ENCODE peak calls at places on chromosomes 2 and 18, in ten cellular contexts. N is CD4-positive, CD25-positive, alpha-beta regulatory T cell; H is posterior vena cava; J is renal cortical epithelial cell; W is effector memory CD8-positive, alpha-beta T cell; U is T-helper 1 cell; Y is omental fat pad; P is GM19239; R is GM20000; L is ELR. M is an unnamed sample.

GRCh38 chr2:84435331-84436081 is 23.6 kb downstream of the SUCLG1 start:
- DNase-seq in N (no peak), H (no peak), J (peak), W (no peak), U (no peak), Y (no peak), P (no peak), R (no peak), L (peak), M (peak)

GRCh38 chr2:36481709-36482108 is 116.3 kb downstream of the FEZ2 start:
- DNase-seq in N (no peak), H (no peak), J (no peak), W (no peak), U (no peak), Y (no peak), P (no peak), R (no peak), L (no peak), M (no peak)

GRCh38 chr18:79572848-79573451 is 106.7 kb upstream of the CTDP1 start:
- DNase-seq in N (no peak), H (peak), J (no peak), W (no peak), U (no peak), Y (peak), P (no peak), R (no peak), L (no peak), M (no peak)

GRCh38 chr18:55586841-55587240 is 1.2 kb downstream of the TCF4 start:
- DNase-seq in N (no peak), H (no peak), J (peak), W (no peak), U (no peak), Y (no peak), P (no peak), R (no peak), L (peak), M (peak)

GRCh38 chr2:36659872-36660312 is 36.6 kb upstream of the VIT start:
- DNase-seq in N (no peak), H (no peak), J (peak), W (no peak), U (no peak), Y (no peak), P (no peak), R (peak), L (peak), M (no peak)

GRCh38 chr2:84427235-84428138 is 31.6 kb downstream of the SUCLG1 start:
- DNase-seq in N (no peak), H (no peak), J (peak), W (no peak), U (no peak), Y (no peak), P (no peak), R (no peak), L (no peak), M (no peak)

GRCh38 chr2:113407446-113408099 is 29.9 kb upstream of the ZNG1B start:
- DNase-seq in N (no peak), H (no peak), J (peak), W (no peak), U (no peak), Y (no peak), P (no peak), R (no peak), L (peak), M (no peak)

GRCh38 chr2:240648650-240649275 is 23.5 kb downstream of the GPR35 start:
- DNase-seq in N (no peak), H (peak), J (no peak), W (no peak), U (no peak), Y (no peak), P (no peak), R (peak), L (no peak), M (no peak)

GRCh38 chr2:221205103-221205502 is 367.0 kb downstream of the EPHA4 start:
- DNase-seq in N (no peak), H (no peak), J (no peak), W (no peak), U (no peak), Y (no peak), P (no peak), R (no peak), L (no peak), M (no peak)

GRCh38 chr18:3266062-3266608 is 4.2 kb downstream of the MYL12B start:
- DNase-seq in N (no peak), H (no peak), J (no peak), W (no peak), U (no peak), Y (no peak), P (no peak), R (no peak), L (no peak), M (no peak)

GRCh38 chr2:240226672-240227537 is 86.4 kb upstream of the OTOS start:
- DNase-seq in N (no peak), H (peak), J (no peak), W (no peak), U (no peak), Y (no peak), P (no peak), R (no peak), L (no peak), M (no peak)

GRCh38 chr2:147937744-147938349 is 82.7 kb downstream of the ORC4 start:
- DNase-seq in N (no peak), H (no peak), J (peak), W (no peak), U (no peak), Y (no peak), P (no peak), R (peak), L (peak), M (peak)

GRCh38 chr2:134431837-134432437 is 178.1 kb downstream of the MGAT5 start:
- DNase-seq in N (no peak), H (no peak), J (peak), W (no peak), U (no peak), Y (no peak), P (no peak), R (no peak), L (peak), M (no peak)

GRCh38 chr18:36095936-36096519 is 28.7 kb upstream of the RPRD1A start:
- DNase-seq in N (no peak), H (no peak), J (peak), W (no peak), U (peak), Y (no peak), P (no peak), R (peak), L (peak), M (peak)

GRCh38 chr2:109335586-109336266 is 206.7 kb downstream of the SH3RF3 start:
- DNase-seq in N (no peak), H (no peak), J (peak), W (no peak), U (no peak), Y (no peak), P (no peak), R (no peak), L (peak), M (no peak)

GRCh38 chr2:41930807-41931566 is 116.8 kb upstream of the PKDCC start:
- DNase-seq in N (no peak), H (no peak), J (peak), W (no peak), U (no peak), Y (no peak), P (no peak), R (no peak), L (peak), M (no peak)

GRCh38 chr18:76564117-76564516 is 69.1 kb upstream of the ZNF516 start:
- DNase-seq in N (no peak), H (no peak), J (peak), W (no peak), U (no peak), Y (no peak), P (no peak), R (no peak), L (peak), M (no peak)

GRCh38 chr2:62539892-62540785 is 34.1 kb upstream of the TMEM17 start:
- DNase-seq in N (no peak), H (no peak), J (peak), W (no peak), U (no peak), Y (no peak), P (no peak), R (no peak), L (no peak), M (no peak)

GRCh38 chr2:188158337-188159100 is 133.2 kb upstream of the GULP1 start:
- DNase-seq in N (no peak), H (no peak), J (peak), W (no peak), U (no peak), Y (no peak), P (no peak), R (no peak), L (peak), M (no peak)

GRCh38 chr2:67400560-67401464 is 3.7 kb downstream of the ETAA1 start:
- DNase-seq in N (no peak), H (no peak), J (peak), W (no peak), U (no peak), Y (no peak), P (no peak), R (no peak), L (peak), M (no peak)

GRCh38 chr18:27661320-27662049 is 476.4 kb upstream of the CHST9 start:
- DNase-seq in N (no peak), H (no peak), J (peak), W (no peak), U (no peak), Y (no peak), P (no peak), R (no peak), L (no peak), M (peak)

GRCh38 chr2:1707771-1708351 is 36.5 kb downstream of the PXDN start:
- DNase-seq in N (no peak), H (peak), J (no peak), W (no peak), U (no peak), Y (no peak), P (no peak), R (no peak), L (peak), M (peak)

GRCh38 chr2:43634604-43635306 is 2.3 kb upstream of the PLEKHH2 start:
- DNase-seq in N (no peak), H (no peak), J (peak), W (no peak), U (no peak), Y (no peak), P (no peak), R (no peak), L (peak), M (peak)

GRCh38 chr2:73766349-73766748 is 13.6 kb downstream of the DUSP11 start:
- DNase-seq in N (no peak), H (no peak), J (no peak), W (no peak), U (no peak), Y (no peak), P (no peak), R (no peak), L (no peak), M (no peak)

GRCh38 chr2:28276076-28276618 is 116.5 kb upstream of the FOSL2 start:
- DNase-seq in N (no peak), H (no peak), J (peak), W (no peak), U (no peak), Y (no peak), P (no peak), R (peak), L (peak), M (no peak)

GRCh38 chr18:9989481-9989880 is 75.7 kb downstream of the VAPA start:
- DNase-seq in N (no peak), H (no peak), J (no peak), W (no peak), U (no peak), Y (no peak), P (no peak), R (no peak), L (no peak), M (no peak)

GRCh38 chr2:169584005-169584877 is at the start of gene PPIG:
- DNase-seq in N (peak), H (peak), J (peak), W (peak), U (peak), Y (peak), P (peak), R (peak), L (peak), M (peak)